ENCODE peak calls at places on chromosomes 12 and 14, in eight cellular contexts. D is pancreas; F is heart right ventricle; I is CD8-positive, alpha-beta memory T cell; G is A549; E is upper lobe of right lung; T is GM23338; W is prostate gland. R is an unnamed sample. For H3K4me1, the result is how much of the 10 kb centered on the place peaks cover.

GRCh38 chr12:29709641-29710040 is 74.1 kb downstream of the TMTC1 start:
- DNase-seq in T (no peak), W (no peak), E (no peak), D (no peak), F (no peak), I (no peak), G (no peak), R (no peak)

GRCh38 chr12:2339022-2339431 is 286.2 kb downstream of the CACNA1C start:
- DNase-seq in G (no peak), W (no peak), D (no peak), E (no peak), T (no peak), F (no peak), I (no peak), R (no peak)

GRCh38 chr12:42180990-42181611 is 36.4 kb upstream of the GXYLT1 start:
- DNase-seq in W (no peak), E (no peak), G (no peak), F (no peak), I (no peak), D (no peak), T (no peak), R (no peak)

GRCh38 chr12:7650091-7650490 is 15.6 kb downstream of the APOBEC1 start:
- DNase-seq in D (no peak), W (no peak), E (no peak), I (no peak), F (no peak), G (no peak), T (no peak), R (no peak)

GRCh38 chr12:102454808-102455760 is 25.3 kb downstream of the IGF1 start:
- DNase-seq in W (no peak), E (no peak), D (no peak), I (no peak), F (no peak), G (no peak), T (no peak), R (no peak)

GRCh38 chr14:103894723-103895059 is 33.6 kb upstream of the TDRD9 start:
- DNase-seq in F (no peak), T (no peak), W (no peak), D (no peak), I (no peak), G (no peak), E (no peak), R (no peak)

GRCh38 chr12:3630621-3631271 is 122.2 kb downstream of the CRACR2A start:
- DNase-seq in I (no peak), F (no peak), D (no peak), W (no peak), T (no peak), G (no peak), E (no peak), R (no peak)

GRCh38 chr14:45426685-45427282 is 173.8 kb upstream of the MIS18BP1 start:
- DNase-seq in W (no peak), T (peak), D (peak), F (no peak), G (peak), E (no peak), I (no peak), R (no peak)

GRCh38 chr12:58576965-58577364 is 343.3 kb downstream of the LRIG3 start:
- DNase-seq in D (no peak), G (no peak), T (no peak), I (no peak), F (no peak), W (no peak), E (no peak), R (no peak)

GRCh38 chr14:49892301-49892635 is 614 bp upstream of the ARF6 start:
- DNase-seq in E (no peak), G (peak), F (peak), D (peak), T (peak), I (peak), W (peak), R (no peak)

GRCh38 chr12:76530531-76530930 is 29.0 kb downstream of the OSBPL8 start:
- DNase-seq in E (no peak), D (no peak), W (no peak), T (no peak), G (no peak), F (no peak), I (no peak), R (no peak)

GRCh38 chr14:104084251-104085002 is 1.1 kb upstream of the ASPG start:
- DNase-seq in E (peak), W (no peak), F (no peak), T (no peak), I (no peak), D (no peak), G (no peak), R (no peak)

GRCh38 chr12:93200291-93200917 is 177.3 kb upstream of the NUDT4 start:
- DNase-seq in W (no peak), I (no peak), T (no peak), D (no peak), G (no peak), E (no peak), F (no peak), R (no peak)

GRCh38 chr12:52171950-52172512 is 19.8 kb downstream of the KRT80 start:
- DNase-seq in D (peak), W (no peak), I (no peak), T (peak), G (peak), E (peak), F (no peak), R (no peak)

GRCh38 chr12:91991397-91992187 is 154.1 kb downstream of the BTG1 start:
- DNase-seq in I (peak), G (no peak), W (no peak), T (no peak), D (no peak), E (no peak), F (no peak), R (no peak)

GRCh38 chr14:23376477-23377200 is at the start of gene CMTM5:
- DNase-seq in D (no peak), T (peak), G (no peak), I (no peak), F (peak), E (no peak), W (no peak), R (peak)

GRCh38 chr12:11875414-11875935 is 195.3 kb upstream of the BCL2L14 start:
- DNase-seq in F (no peak), G (no peak), D (no peak), I (no peak), E (no peak), W (no peak), T (no peak), R (no peak)

GRCh38 chr12:119601877-119602536 is 8.4 kb downstream of the TMEM233 start:
- DNase-seq in T (no peak), F (no peak), D (no peak), G (no peak), E (no peak), W (no peak), I (no peak), R (no peak)

GRCh38 chr12:27974735-27975221 is 2.2 kb upstream of the PTHLH start:
- DNase-seq in T (no peak), W (no peak), G (no peak), I (no peak), F (no peak), E (no peak), D (no peak), R (peak)

GRCh38 chr12:111715242-111715641 is 29.4 kb downstream of the ACAD10 start:
- DNase-seq in G (no peak), E (no peak), I (no peak), D (no peak), W (peak), T (no peak), F (peak), R (no peak)

GRCh38 chr14:34713681-34714319 is 593 bp downstream of the CFL2 start:
- DNase-seq in F (peak), E (peak), T (peak), W (peak), D (peak), G (no peak), I (peak), R (peak)

GRCh38 chr12:24975425-24975824 is 26.5 kb upstream of the BCAT1 start:
- DNase-seq in W (no peak), D (peak), I (no peak), E (no peak), T (no peak), G (no peak), F (no peak), R (no peak)

GRCh38 chr12:114405449-114406271 is at the start of gene TBX5:
- DNase-seq in G (no peak), I (no peak), F (peak), E (no peak), D (no peak), W (no peak), T (peak), R (no peak)

GRCh38 chr12:131672311-131672940 is 38.5 kb upstream of the SFSWAP start:
- DNase-seq in G (no peak), I (no peak), D (no peak), F (no peak), E (peak), T (no peak), W (no peak), R (peak)

GRCh38 chr14:90388437-90388836 is 8.4 kb upstream of the CALM1 start:
- DNase-seq in W (no peak), E (no peak), F (no peak), I (no peak), G (peak), D (peak), T (peak), R (no peak)

GRCh38 chr12:28878629-28879028 is 270.4 kb upstream of the FAR2 start:
- DNase-seq in D (no peak), W (no peak), I (no peak), E (no peak), F (no peak), G (no peak), T (no peak), R (no peak)

GRCh38 chr14:45145214-45145613 is 9.5 kb downstream of the FANCM start:
- DNase-seq in G (no peak), E (no peak), F (no peak), T (no peak), I (no peak), W (no peak), D (no peak), R (no peak)

GRCh38 chr12:96408993-96409392 is 8.8 kb upstream of the CDK17 start:
- DNase-seq in T (no peak), F (no peak), W (no peak), D (no peak), G (no peak), I (no peak), E (no peak), R (no peak)

GRCh38 chr12:7107181-7108041 is 1.6 kb downstream of the C1RL start:
- DNase-seq in W (no peak), E (peak), T (no peak), D (peak), G (no peak), I (no peak), F (no peak), R (no peak)

GRCh38 chr12:15644700-15645099 is 144.5 kb downstream of the EPS8 start:
- DNase-seq in I (no peak), G (no peak), T (no peak), W (no peak), F (no peak), E (no peak), D (no peak), R (no peak)

GRCh38 chr14:58572092-58572853 is 65.5 kb upstream of the DACT1 start:
- DNase-seq in T (no peak), D (no peak), W (no peak), E (no peak), I (no peak), G (peak), F (no peak), R (no peak)

GRCh38 chr12:104596128-104596799 is 139.5 kb downstream of the CHST11 start:
- DNase-seq in D (no peak), G (no peak), E (no peak), I (no peak), W (no peak), F (peak), T (no peak), R (peak)

GRCh38 chr12:4270670-4271432 is 2.7 kb upstream of the CCND2 start:
- DNase-seq in T (peak), D (peak), I (peak), F (peak), G (no peak), W (no peak), E (peak), R (peak)

GRCh38 chr14:75450381-75451276 is 22.8 kb downstream of the JDP2 start:
- DNase-seq in I (no peak), G (no peak), T (no peak), W (peak), F (peak), D (peak), E (no peak), R (peak)

GRCh38 chr12:98471085-98471484 is 44.3 kb upstream of the TMPO start:
- DNase-seq in I (no peak), D (peak), T (no peak), G (no peak), W (no peak), F (no peak), E (no peak), R (no peak)

GRCh38 chr12:67593041-67593870 is 55.3 kb upstream of the DYRK2 start:
- DNase-seq in I (no peak), W (peak), D (peak), G (peak), F (no peak), T (peak), E (no peak), R (no peak)

GRCh38 chr12:32897276-32897615 is 669 bp upstream of the PKP2 start:
- DNase-seq in F (no peak), W (no peak), G (no peak), D (no peak), T (no peak), I (no peak), E (no peak), R (no peak)
- H3K4me1 ChIP-seq in F (under half), W (under half), G (under half), D (under half), T (under half), I (under half), E (under half), R (under half)

DNA sequence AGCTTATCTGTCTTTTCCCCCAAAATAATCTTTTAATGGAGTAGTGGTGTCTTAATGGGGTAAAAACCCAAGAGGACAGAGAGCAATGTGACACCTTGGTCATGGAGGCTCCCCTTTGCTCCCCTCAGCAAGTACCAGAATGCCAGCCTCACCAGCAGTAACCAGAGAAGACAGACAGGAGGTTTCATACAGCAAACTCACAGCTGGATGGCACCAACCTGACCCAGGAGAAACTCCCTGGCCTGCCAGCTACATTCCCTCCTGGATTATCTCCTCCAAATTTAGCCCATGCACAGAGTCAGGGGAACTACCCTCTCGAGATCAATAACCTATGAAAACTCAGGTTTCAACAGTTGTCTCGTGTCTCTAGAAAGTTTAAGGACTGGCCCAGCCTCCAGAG is 15.9 kb downstream of the BHLHE41 start:
- DNase-seq in F (no peak), E (no peak), G (no peak), D (no peak), T (no peak), I (no peak), W (no peak), R (no peak)
- H3K27ac ChIP-seq in F (peak), E (peak), G (no peak), D (no peak), T (no peak), I (no peak), W (no peak), R (no peak)

GRCh38 chr12:113152835-113153814 is 3.6 kb downstream of the CFAP73 start:
- DNase-seq in W (peak), D (peak), T (peak), G (peak), E (peak), I (peak), F (peak), R (peak)

GRCh38 chr12:113152196-113152834 is 2.8 kb downstream of the CFAP73 start:
- DNase-seq in G (no peak), W (no peak), E (no peak), I (no peak), D (no peak), F (no peak), T (no peak), R (no peak)

GRCh38 chr12:113151655-113152054 is 2.1 kb downstream of the CFAP73 start:
- DNase-seq in I (no peak), T (no peak), W (no peak), G (no peak), E (no peak), F (no peak), D (no peak), R (no peak)

GRCh38 chr12:113146999-113147398 is 2.5 kb upstream of the CFAP73 start:
- DNase-seq in T (no peak), D (no peak), I (no peak), F (no peak), E (no peak), G (no peak), W (no peak), R (no peak)

DNA sequence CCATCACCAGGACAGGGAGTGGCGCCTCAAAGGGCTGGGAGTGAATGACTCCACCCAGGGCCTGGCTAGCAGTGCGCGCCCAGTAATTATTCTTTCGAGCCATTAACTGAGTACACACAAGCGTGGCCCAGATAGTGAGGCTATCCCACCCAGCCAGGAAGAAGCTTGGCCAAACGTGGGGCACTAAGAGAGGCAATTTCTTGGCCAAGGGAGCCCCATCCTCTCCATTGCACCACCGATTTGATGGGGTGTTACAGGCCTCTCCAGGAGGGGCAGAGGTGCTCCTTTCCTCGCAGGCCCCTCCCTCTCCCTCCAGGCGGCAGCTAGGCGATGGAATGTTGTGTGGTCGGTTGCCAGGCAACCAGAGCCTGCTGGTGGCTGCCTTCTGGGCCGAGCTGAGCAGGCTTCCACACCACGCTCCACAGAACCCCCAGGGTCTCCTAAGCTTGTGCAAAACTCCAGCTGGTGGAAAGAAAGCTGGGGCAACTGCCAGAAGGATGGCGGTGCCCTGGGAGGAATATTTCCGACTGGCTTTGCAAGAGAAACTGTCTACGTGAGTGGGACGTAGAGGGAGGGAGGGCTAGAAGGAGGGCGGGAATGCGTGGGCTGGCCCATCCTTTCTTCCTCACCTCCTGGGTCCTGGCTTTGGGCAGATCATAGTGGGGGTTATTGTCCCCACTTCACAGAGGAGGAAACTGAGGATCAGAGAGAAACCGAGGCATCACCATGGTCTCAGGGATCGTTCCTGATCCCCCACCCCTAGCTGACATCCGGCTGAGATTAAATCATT is at the start of gene CFAP73:
- DNase-seq in T (peak), I (no peak), D (peak), F (peak), W (no peak), G (peak), E (peak), R (peak)
- H3K4me3 ChIP-seq in T (peak), I (no peak), D (no peak), F (no peak), W (no peak), G (no peak), E (no peak), R (no peak)

DNA sequence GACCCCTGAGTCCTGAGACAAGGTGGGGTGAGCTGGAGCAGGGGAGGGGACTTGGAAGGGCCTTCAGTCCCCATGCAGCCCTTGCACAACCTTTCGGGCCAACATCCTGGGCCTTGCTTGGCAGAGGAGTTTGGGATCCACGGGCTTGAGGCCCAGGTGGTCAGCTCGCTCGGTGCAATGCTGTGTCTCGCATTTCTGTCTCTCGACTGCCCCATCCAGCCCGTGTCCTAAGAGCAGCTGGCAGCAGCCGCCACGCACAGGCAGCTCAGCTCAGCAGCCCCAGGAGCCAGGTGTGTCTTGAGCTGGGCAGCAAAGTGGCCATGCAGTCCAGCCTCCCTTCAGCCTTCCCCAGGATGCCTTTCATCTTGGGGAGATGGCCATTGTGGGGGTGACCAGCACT is 10.8 kb downstream of the PACS2 start:
- DNase-seq in E (no peak), W (no peak), I (no peak), G (no peak), D (no peak), F (no peak), T (no peak), R (no peak)
- H3K4me1 ChIP-seq in E (under half), W (under half), I (under half), G (under half), D (under half), F (half or more), T (under half), R (under half)

DNA sequence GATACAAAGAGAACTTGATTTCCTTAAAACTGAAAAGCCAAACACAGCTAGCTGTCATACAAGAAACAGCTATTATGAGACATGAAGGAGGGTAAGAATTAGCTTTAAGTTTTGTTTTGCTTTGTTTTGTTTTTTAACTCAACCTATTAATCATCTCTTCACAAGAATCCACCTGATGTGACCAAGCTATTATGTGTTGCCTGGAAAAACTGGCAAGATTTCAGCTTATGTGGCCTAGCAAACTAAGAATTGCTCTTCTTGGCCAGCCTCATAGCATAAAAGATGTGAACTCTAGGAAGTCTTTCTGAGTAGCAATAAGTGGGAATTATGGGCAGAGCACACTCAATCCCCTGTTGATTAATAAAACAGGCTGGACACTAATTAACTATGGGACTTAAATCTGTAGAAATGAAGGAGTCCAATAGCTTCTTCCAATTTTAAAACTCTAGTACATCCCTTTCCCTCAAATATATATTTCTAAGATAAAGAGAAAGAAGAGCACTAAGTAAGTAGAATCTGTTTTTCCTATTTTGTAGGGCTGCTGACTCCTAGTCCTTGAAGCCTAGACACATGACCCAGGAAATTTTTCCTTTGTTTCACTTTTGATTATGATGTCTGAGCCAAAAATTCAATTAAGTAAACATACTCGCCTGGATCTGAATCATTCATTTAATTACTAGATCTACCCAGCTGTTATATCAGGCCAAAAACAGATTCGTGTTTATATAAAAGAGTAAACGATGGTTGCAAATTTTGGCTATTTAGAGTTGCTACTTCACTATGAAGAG is 75.8 kb downstream of the GTF2A1 start:
- DNase-seq in G (no peak), F (no peak), W (no peak), I (no peak), D (no peak), E (no peak), T (no peak), R (no peak)
- H3K27ac ChIP-seq in G (no peak), F (no peak), W (peak), I (no peak), D (no peak), E (peak), T (no peak), R (no peak)